ENCODE peak calls at places on chromosomes 1 and 21, in six cellular contexts. C is CD8-positive, alpha-beta memory T cell; W is WTC11; F is breast epithelium; H is T-helper 17 cell; Y is upper lobe of right lung. D is an unnamed sample.

GRCh38 chr1:39886757-39887231 is 3.5 kb upstream of the TRIT1 start:
- DNase-seq in C (no peak), W (no peak), F (no peak), H (no peak), Y (no peak), D (no peak)

GRCh38 chr1:101219919-101220695 is 16.7 kb upstream of the S1PR1 start:
- DNase-seq in C (no peak), W (no peak), F (no peak), H (no peak), Y (no peak), D (no peak)

GRCh38 chr1:233843523-233844204 is 60.8 kb upstream of the SLC35F3 start:
- DNase-seq in C (no peak), W (no peak), F (no peak), H (no peak), Y (no peak), D (peak)

GRCh38 chr1:35518183-35518582 is 39.0 kb downstream of the KIAA0319L start:
- DNase-seq in C (no peak), W (no peak), F (no peak), H (no peak), Y (no peak), D (no peak)

GRCh38 chr1:64212023-64212422 is 8.6 kb downstream of the UBE2U start:
- DNase-seq in C (no peak), W (no peak), F (no peak), H (no peak), Y (no peak), D (peak)

GRCh38 chr1:116411784-116412479 is 38.9 kb downstream of the ATP1A1 start:
- DNase-seq in C (no peak), W (no peak), F (no peak), H (no peak), Y (no peak), D (no peak)

GRCh38 chr1:57468661-57469523 is 45.0 kb upstream of the DAB1 start:
- DNase-seq in C (no peak), W (no peak), F (no peak), H (no peak), Y (no peak), D (peak)

GRCh38 chr1:17852383-17852782 is 97.2 kb downstream of the ACTL8 start:
- DNase-seq in C (no peak), W (no peak), F (no peak), H (no peak), Y (peak), D (no peak)

GRCh38 chr1:85448358-85448757 is 16.6 kb downstream of the DDAH1 start:
- DNase-seq in C (no peak), W (no peak), F (no peak), H (no peak), Y (no peak), D (no peak)

GRCh38 chr1:219188331-219188803 is 14.7 kb downstream of the LYPLAL1 start:
- DNase-seq in C (no peak), W (no peak), F (no peak), H (no peak), Y (no peak), D (peak)

GRCh38 chr1:234933031-234933430 is 195.6 kb downstream of the TOMM20 start:
- DNase-seq in C (no peak), W (no peak), F (no peak), H (no peak), Y (no peak), D (no peak)

GRCh38 chr1:148307583-148308185 is 155.6 kb upstream of the NBPF11 start:
- DNase-seq in C (no peak), W (no peak), F (no peak), H (no peak), Y (no peak), D (no peak)

GRCh38 chr1:187665513-187665912 is 836.8 kb downstream of the PLA2G4A start:
- DNase-seq in C (no peak), W (no peak), F (no peak), H (no peak), Y (no peak), D (no peak)

GRCh38 chr1:61434276-61434675 is 290.7 kb downstream of the TM2D1 start:
- DNase-seq in C (no peak), W (no peak), F (no peak), H (no peak), Y (no peak), D (no peak)

GRCh38 chr1:188240772-188241406 is 1412.1 kb downstream of the PLA2G4A start:
- DNase-seq in C (no peak), W (no peak), F (no peak), H (no peak), Y (no peak), D (no peak)

GRCh38 chr1:37394574-37395464 is 79.6 kb upstream of the ZC3H12A start:
- DNase-seq in C (no peak), W (peak), F (no peak), H (no peak), Y (no peak), D (peak)

GRCh38 chr21:33643658-33644311 is 1.5 kb downstream of the ITSN1 start:
- DNase-seq in C (no peak), W (no peak), F (no peak), H (no peak), Y (no peak), D (peak)

GRCh38 chr21:45522986-45523385 is 19.3 kb downstream of the SLC19A1 start:
- DNase-seq in C (no peak), W (no peak), F (peak), H (no peak), Y (peak), D (no peak)

GRCh38 chr1:152623203-152623844 is 421 bp upstream of the LCE3A start:
- DNase-seq in C (no peak), W (no peak), F (no peak), H (no peak), Y (no peak), D (peak)

GRCh38 chr1:84883286-84883685 is 9.7 kb downstream of the LPAR3 start:
- DNase-seq in C (no peak), W (no peak), F (no peak), H (no peak), Y (no peak), D (no peak)

GRCh38 chr1:1891349-1892078 is 627 bp upstream of the GNB1 start:
- DNase-seq in C (peak), W (peak), F (no peak), H (peak), Y (peak), D (peak)

GRCh38 chr1:115409853-115410150 is 71.8 kb upstream of the NGF start:
- DNase-seq in C (no peak), W (no peak), F (no peak), H (no peak), Y (no peak), D (no peak)

GRCh38 chr1:226862900-226863299 is 7.5 kb upstream of the PSEN2 start:
- DNase-seq in C (no peak), W (no peak), F (no peak), H (no peak), Y (no peak), D (peak)

GRCh38 chr1:230359992-230360391 is 66.1 kb downstream of the PGBD5 start:
- DNase-seq in C (no peak), W (no peak), F (no peak), H (no peak), Y (no peak), D (no peak)

GRCh38 chr1:37952738-37953137 is 5.9 kb upstream of the INPP5B start:
- DNase-seq in C (no peak), W (no peak), F (peak), H (no peak), Y (no peak), D (no peak)

GRCh38 chr1:10941891-10942541 is 70.4 kb upstream of the TARDBP start:
- DNase-seq in C (peak), W (peak), F (no peak), H (peak), Y (peak), D (peak)

GRCh38 chr1:93665015-93665414 is 16.6 kb downstream of the BCAR3 start:
- DNase-seq in C (no peak), W (no peak), F (no peak), H (no peak), Y (no peak), D (no peak)

GRCh38 chr1:186482661-186483255 is 21.8 kb upstream of the PDC start:
- DNase-seq in C (peak), W (peak), F (no peak), H (peak), Y (no peak), D (peak)

GRCh38 chr21:39610705-39611104 is 2.0 kb upstream of the B3GALT5 start:
- DNase-seq in C (no peak), W (peak), F (no peak), H (no peak), Y (no peak), D (peak)

GRCh38 chr1:170494369-170494768 is 37.6 kb upstream of the GORAB start:
- DNase-seq in C (no peak), W (no peak), F (no peak), H (no peak), Y (no peak), D (no peak)

GRCh38 chr1:54328117-54328636 is 78.0 kb downstream of the SSBP3 start:
- DNase-seq in C (no peak), W (no peak), F (no peak), H (no peak), Y (no peak), D (no peak)

GRCh38 chr1:158179301-158180041 is 1.2 kb upstream of the CD1D start:
- DNase-seq in C (no peak), W (no peak), F (no peak), H (no peak), Y (no peak), D (no peak)

GRCh38 chr1:92909321-92909720 is 51.9 kb downstream of the DIPK1A start:
- DNase-seq in C (no peak), W (no peak), F (no peak), H (no peak), Y (no peak), D (peak)

GRCh38 chr1:28540651-28541050 is 12.2 kb upstream of the TRNAU1AP start:
- DNase-seq in C (no peak), W (no peak), F (no peak), H (no peak), Y (no peak), D (peak)

GRCh38 chr1:163820748-163821147 is 499.0 kb downstream of the NUF2 start:
- DNase-seq in C (no peak), W (no peak), F (no peak), H (no peak), Y (no peak), D (no peak)

GRCh38 chr1:72281637-72282270 is 585 bp downstream of the NEGR1 start:
- DNase-seq in C (no peak), W (peak), F (no peak), H (no peak), Y (no peak), D (peak)

GRCh38 chr1:229596961-229597699 is 28.8 kb downstream of the TAF5L start:
- DNase-seq in C (no peak), W (no peak), F (no peak), H (no peak), Y (no peak), D (no peak)

GRCh38 chr1:226871636-226872327 is 1.4 kb downstream of the PSEN2 start:
- DNase-seq in C (no peak), W (no peak), F (no peak), H (no peak), Y (no peak), D (no peak)

D was measured in ACHN.